ENCODE peak calls at places on chromosomes 12 and 14, in nine cellular contexts. A, D, W, M, B, X, P, Y and F are unnamed samples.

GRCh38 chr14:82366803-82367202 is 833.1 kb upstream of the SEL1L start:
- DNase-seq in A (no peak), B (no peak), Y (no peak), X (no peak), D (no peak), M (no peak), P (no peak), W (no peak), F (no peak)

GRCh38 chr12:26936559-26937442 is 980 bp downstream of the INTS13 start:
- DNase-seq in P (no peak), B (no peak), X (no peak), A (no peak), D (no peak), W (no peak), M (no peak), Y (no peak), F (no peak)

GRCh38 chr14:94028450-94028826 is 2.3 kb downstream of the OTUB2 start:
- DNase-seq in X (peak), D (no peak), Y (no peak), W (no peak), B (no peak), A (peak), M (no peak), P (no peak), F (no peak)

GRCh38 chr14:62599616-62600385 is 445.5 kb downstream of the KCNH5 start:
- DNase-seq in M (no peak), B (no peak), D (no peak), Y (no peak), P (no peak), W (no peak), A (no peak), X (no peak), F (no peak)

GRCh38 chr14:74394549-74394948 is 31.5 kb downstream of the SYNDIG1L start:
- DNase-seq in X (no peak), P (no peak), A (no peak), Y (no peak), M (no peak), D (no peak), B (no peak), W (no peak), F (peak)

GRCh38 chr12:130339946-130340345 is 2.3 kb downstream of the PIWIL1 start:
- DNase-seq in M (no peak), X (peak), W (no peak), B (no peak), P (no peak), D (no peak), A (no peak), Y (no peak), F (no peak)

GRCh38 chr12:121943926-121944325 is 25.5 kb downstream of the CFAP251 start:
- DNase-seq in Y (no peak), M (no peak), A (no peak), B (no peak), W (no peak), X (no peak), D (no peak), P (no peak), F (no peak)

GRCh38 chr12:22539055-22539454 is 5.3 kb downstream of the C2CD5 start:
- DNase-seq in D (no peak), P (no peak), X (no peak), B (no peak), M (no peak), Y (no peak), A (no peak), W (no peak), F (no peak)

GRCh38 chr14:101444116-101444515 is 117.2 kb upstream of the DIO3 start:
- DNase-seq in M (no peak), D (no peak), B (no peak), W (no peak), X (peak), P (no peak), Y (no peak), A (no peak), F (no peak)

GRCh38 chr14:103382375-103382774 is 2.8 kb upstream of the MARK3 start:
- DNase-seq in W (no peak), Y (no peak), B (no peak), X (peak), D (no peak), M (no peak), A (no peak), P (no peak), F (no peak)

GRCh38 chr12:12925383-12925782 is 26.6 kb downstream of the GPRC5D start:
- DNase-seq in M (no peak), A (no peak), W (no peak), P (no peak), B (no peak), X (no peak), D (no peak), Y (no peak), F (no peak)

GRCh38 chr12:32140867-32141266 is 34.2 kb downstream of the BICD1 start:
- DNase-seq in D (no peak), A (no peak), P (no peak), W (no peak), B (no peak), Y (no peak), X (no peak), M (no peak), F (no peak)

GRCh38 chr14:64944861-64945260 is 2.3 kb upstream of the GPX2 start:
- DNase-seq in P (no peak), D (no peak), M (no peak), W (no peak), A (no peak), Y (no peak), B (no peak), X (no peak), F (no peak)

GRCh38 chr14:105126126-105126969 is 42.2 kb downstream of the JAG2 start:
- DNase-seq in W (no peak), A (no peak), P (no peak), Y (peak), D (no peak), X (no peak), M (no peak), B (no peak), F (no peak)

GRCh38 chr12:5478081-5478706 is 46.3 kb downstream of the NTF3 start:
- DNase-seq in B (no peak), M (no peak), W (no peak), A (no peak), X (no peak), P (no peak), Y (no peak), D (no peak), F (no peak)

GRCh38 chr14:104559769-104560585 is 19.6 kb upstream of the C14orf180 start:
- DNase-seq in Y (no peak), A (no peak), M (no peak), X (no peak), D (no peak), P (no peak), B (no peak), W (no peak), F (peak)

GRCh38 chr12:68240975-68241374 is 12.4 kb downstream of the IL22 start:
- DNase-seq in M (no peak), A (no peak), P (no peak), B (no peak), D (no peak), Y (peak), W (no peak), X (no peak), F (no peak)

GRCh38 chr12:101945361-101946232 is 68.2 kb downstream of the DRAM1 start:
- DNase-seq in X (no peak), P (no peak), D (no peak), W (no peak), A (no peak), M (no peak), B (no peak), Y (no peak), F (no peak)

GRCh38 chr12:113088037-113088436 is 31.5 kb downstream of the DTX1 start:
- DNase-seq in B (no peak), P (no peak), A (no peak), M (no peak), X (no peak), W (no peak), Y (no peak), D (no peak), F (no peak)
- H3K27ac ChIP-seq in B (no peak), P (no peak), A (no peak), M (no peak), X (no peak), W (no peak), Y (no peak), D (no peak), F (no peak)

GRCh38 chr14:84442481-84442880 is 1087.5 kb upstream of the FLRT2 start:
- DNase-seq in A (no peak), X (no peak), Y (no peak), D (no peak), P (no peak), B (no peak), W (no peak), M (no peak), F (no peak)
- H3K27ac ChIP-seq in A (no peak), X (no peak), Y (no peak), D (no peak), P (no peak), B (no peak), W (no peak), M (no peak), F (no peak)

DNA sequence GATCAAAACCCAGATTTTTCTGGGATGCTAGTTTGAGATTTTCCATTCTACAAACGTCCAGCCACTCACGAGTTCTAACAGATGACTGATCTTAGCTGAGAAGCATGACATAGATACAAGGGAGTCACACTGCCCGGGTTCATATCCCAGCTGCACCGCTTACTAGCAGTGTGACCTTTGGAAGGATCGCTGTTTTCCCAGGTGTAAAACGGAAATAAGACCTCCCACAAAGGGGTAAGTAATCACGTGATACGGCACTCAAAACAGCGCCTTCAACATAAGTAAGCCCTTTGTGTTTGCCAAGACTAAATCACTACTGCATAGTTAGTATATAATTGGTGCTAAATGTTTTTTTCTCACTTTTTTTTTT is 624 bp upstream of the PWP1 start:
- DNase-seq in M (no peak), B (no peak), A (no peak), P (no peak), D (no peak), Y (no peak), X (no peak), W (peak), F (no peak)
- H3K27ac ChIP-seq in M (peak), B (peak), A (no peak), P (no peak), D (peak), Y (no peak), X (no peak), W (no peak), F (peak)

GRCh38 chr12:28574746-28575592 is 384.7 kb downstream of the CCDC91 start:
- DNase-seq in Y (no peak), B (no peak), P (no peak), D (peak), A (no peak), M (no peak), W (peak), X (no peak), F (no peak)
- H3K27ac ChIP-seq in Y (no peak), B (no peak), P (no peak), D (peak), A (no peak), M (no peak), W (no peak), X (no peak), F (no peak)

GRCh38 chr12:116528498-116528897 is 30.7 kb upstream of the MAP1LC3B2 start:
- DNase-seq in Y (no peak), X (no peak), A (no peak), B (no peak), P (no peak), D (no peak), M (no peak), W (no peak), F (no peak)

GRCh38 chr12:116524311-116524710 is 34.9 kb upstream of the MAP1LC3B2 start:
- DNase-seq in P (no peak), Y (no peak), A (no peak), X (no peak), D (no peak), B (no peak), W (no peak), M (no peak), F (no peak)

GRCh38 chr12:116525418-116526001 is 33.7 kb upstream of the MAP1LC3B2 start:
- DNase-seq in M (peak), W (peak), B (peak), P (no peak), A (peak), Y (peak), D (peak), X (peak), F (peak)

GRCh38 chr12:116528067-116528466 is 31.1 kb upstream of the MAP1LC3B2 start:
- DNase-seq in Y (no peak), W (no peak), A (no peak), P (no peak), B (no peak), D (no peak), X (peak), M (no peak), F (no peak)

GRCh38 chr12:116524964-116525379 is 34.2 kb upstream of the MAP1LC3B2 start:
- DNase-seq in B (no peak), A (no peak), Y (no peak), X (peak), P (no peak), D (no peak), W (no peak), M (no peak), F (no peak)
- H3K27ac ChIP-seq in B (peak), A (no peak), Y (no peak), X (peak), P (no peak), D (no peak), W (no peak), M (peak), F (peak)

DNA sequence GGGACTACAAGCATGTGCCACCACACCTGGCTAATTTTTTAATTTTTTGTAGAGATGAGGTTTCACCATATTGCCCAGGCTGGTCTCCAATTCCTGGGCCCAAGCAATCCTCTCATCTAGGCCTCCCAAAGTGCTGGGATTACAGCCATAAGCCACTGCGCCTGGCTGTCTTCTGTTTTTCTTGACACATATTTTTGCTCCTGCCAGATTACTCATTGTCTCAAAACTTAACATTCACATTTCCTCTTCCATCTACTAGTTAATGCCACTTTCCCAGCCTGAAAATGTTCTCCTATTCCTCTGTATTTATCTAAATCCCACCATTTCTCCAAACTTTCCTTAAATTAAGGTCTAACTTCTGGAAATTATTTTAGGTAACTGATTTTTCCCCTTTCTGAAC is 36.2 kb upstream of the KCNH3 start:
- DNase-seq in P (no peak), A (no peak), X (no peak), W (no peak), M (no peak), Y (no peak), B (no peak), D (no peak), F (no peak)
- H3K27ac ChIP-seq in P (no peak), A (no peak), X (peak), W (no peak), M (no peak), Y (no peak), B (no peak), D (no peak), F (peak)